ENCODE peak calls at places on chromosomes 12 and 14, in eight cellular contexts. I, V, E, C, F, O, W and R are unnamed samples.

GRCh38 chr12:19712041-19712440 is 272.7 kb downstream of the AEBP2 start:
- DNase-seq in W (no peak), O (no peak), I (no peak), V (no peak), E (no peak), F (no peak), C (peak; percentile 4), R (no peak)

GRCh38 chr14:99793213-99794155 is at the start of gene EML1:
- DNase-seq in W (peak; percentile 70), E (peak; percentile 71), I (peak; percentile 56), O (peak; percentile 52), C (peak; percentile 59), F (peak; percentile 77), V (no peak), R (peak; percentile 100)

GRCh38 chr12:13099066-13099909 is 4.2 kb downstream of the GSG1 start:
- DNase-seq in W (no peak), O (peak; percentile 58), I (no peak), F (no peak), C (no peak), E (no peak), V (peak; percentile 67), R (no peak)

GRCh38 chr12:117403586-117404139 is 42.2 kb upstream of the NOS1 start:
- DNase-seq in V (no peak), C (no peak), E (no peak), I (no peak), O (no peak), F (no peak), W (no peak), R (no peak)

GRCh38 chr14:77241955-77242354 is 29.1 kb downstream of the NGB start:
- DNase-seq in W (no peak), O (no peak), E (no peak), I (no peak), C (no peak), F (no peak), V (no peak), R (peak; percentile 64)

GRCh38 chr12:11174022-11174421 is 3.0 kb downstream of the SMIM10L1 start:
- DNase-seq in W (no peak), E (no peak), F (no peak), I (no peak), O (no peak), C (no peak), V (no peak), R (no peak)

GRCh38 chr14:70156602-70157001 is 32.1 kb downstream of the SLC8A3 start:
- DNase-seq in I (no peak), W (no peak), F (no peak), O (no peak), V (no peak), E (no peak), C (no peak), R (no peak)

GRCh38 chr12:96503971-96504370 is 14.6 kb downstream of the CFAP54 start:
- DNase-seq in W (no peak), I (no peak), V (no peak), F (no peak), O (no peak), C (no peak), E (no peak), R (no peak)

GRCh38 chr12:19507823-19508222 is 68.5 kb downstream of the AEBP2 start:
- DNase-seq in W (no peak), E (no peak), F (no peak), O (no peak), C (peak; percentile 19), I (no peak), V (no peak), R (no peak)

GRCh38 chr12:47193066-47193465 is 113.3 kb upstream of the AMIGO2 start:
- DNase-seq in C (no peak), E (no peak), I (no peak), V (no peak), O (no peak), F (no peak), W (no peak), R (no peak)

GRCh38 chr12:85448031-85448430 is 168.0 kb downstream of the ALX1 start:
- DNase-seq in I (no peak), E (no peak), O (no peak), V (no peak), F (no peak), W (no peak), C (no peak), R (no peak)

GRCh38 chr12:65699251-65699650 is 125.0 kb upstream of the HMGA2 start:
- DNase-seq in V (no peak), W (no peak), I (no peak), O (no peak), F (no peak), E (no peak), C (peak; percentile 41), R (no peak)

GRCh38 chr14:22319526-22320352 is 269.3 kb downstream of the DAD1 start:
- DNase-seq in E (peak; percentile 61), C (no peak), O (peak; percentile 30), V (peak; percentile 48), I (no peak), F (peak; percentile 13), W (peak; percentile 10), R (peak; percentile 42)

GRCh38 chr14:54877703-54878021 is 25.0 kb downstream of the GCH1 start:
- DNase-seq in I (no peak), E (no peak), V (no peak), F (no peak), C (no peak), O (no peak), W (no peak), R (no peak)

GRCh38 chr12:115700896-115701465 is 576.5 kb downstream of the MED13L start:
- DNase-seq in O (no peak), F (no peak), I (no peak), C (no peak), W (no peak), E (no peak), V (no peak), R (no peak)

GRCh38 chr14:81219821-81220487 is 805 bp downstream of the GTF2A1 start:
- DNase-seq in C (no peak), F (peak; percentile 12), V (no peak), E (peak; percentile 37), O (peak; percentile 37), I (peak; percentile 17), W (peak; percentile 61), R (peak; percentile 27)

GRCh38 chr12:1808036-1808797 is 12.1 kb upstream of the LRTM2 start:
- DNase-seq in F (no peak), E (no peak), W (no peak), C (no peak), O (no peak), I (no peak), V (no peak), R (no peak)

GRCh38 chr14:55944757-55945156 is 173.5 kb upstream of the PELI2 start:
- DNase-seq in E (no peak), V (no peak), W (no peak), I (no peak), C (no peak), F (no peak), O (no peak), R (no peak)

GRCh38 chr12:49827351-49828099 is 688 bp downstream of the NCKAP5L start:
- DNase-seq in W (peak; percentile 30), V (peak; percentile 60), C (no peak), E (peak; percentile 54), F (peak; percentile 40), I (no peak), O (no peak), R (peak; percentile 91)

GRCh38 chr14:49702725-49703124 is 9.8 kb downstream of the KLHDC1 start:
- DNase-seq in E (no peak), V (no peak), O (no peak), F (no peak), I (no peak), C (no peak), W (no peak), R (no peak)

GRCh38 chr14:102490456-102490855 is 19.1 kb downstream of the ANKRD9 start:
- DNase-seq in F (no peak), V (no peak), O (no peak), C (no peak), W (no peak), E (no peak), I (no peak), R (no peak)

GRCh38 chr14:101887219-101887618 is 77.2 kb upstream of the DYNC1H1 start:
- DNase-seq in I (no peak), W (no peak), C (no peak), F (no peak), O (no peak), E (no peak), V (no peak), R (no peak)

GRCh38 chr12:107111314-107111713 is 18.0 kb upstream of the CRY1 start:
- DNase-seq in E (no peak), V (no peak), W (no peak), C (no peak), I (no peak), F (no peak), O (no peak), R (no peak)

GRCh38 chr12:26471560-26471959 is 276.2 kb downstream of the SSPN start:
- DNase-seq in V (no peak), F (no peak), O (peak; percentile 26), W (no peak), I (no peak), E (no peak), C (peak; percentile 17), R (no peak)

GRCh38 chr12:124767075-124767821 is 96.4 kb downstream of the SCARB1 start:
- DNase-seq in I (peak; percentile 76), O (peak; percentile 85), E (peak; percentile 82), C (no peak), F (peak; percentile 38), W (peak; percentile 65), V (no peak), R (peak; percentile 95)

GRCh38 chr12:93879476-93880376 is 202.6 kb downstream of the CRADD start:
- DNase-seq in V (no peak), I (no peak), C (peak; percentile 75), O (no peak), F (no peak), W (peak; percentile 51), E (peak; percentile 6), R (no peak)

GRCh38 chr12:62533755-62534107 is 67.1 kb downstream of the MON2 start:
- DNase-seq in F (no peak), I (no peak), W (no peak), E (no peak), C (no peak), O (no peak), V (no peak), R (no peak)

GRCh38 chr14:50530358-50530757 is 2.0 kb downstream of the MAP4K5 start:
- DNase-seq in F (no peak), E (no peak), V (peak; percentile 65), O (no peak), C (no peak), W (no peak), I (no peak), R (no peak)

GRCh38 chr12:108972226-108972757 is 48.6 kb downstream of the SVOP start:
- DNase-seq in E (no peak), V (no peak), F (no peak), C (no peak), O (no peak), W (no peak), I (no peak), R (no peak)

GRCh38 chr14:100375963-100376735 is 53.0 kb downstream of the SLC25A47 start:
- DNase-seq in C (peak; percentile 92), I (peak; percentile 91), O (peak; percentile 93), W (peak; percentile 97), V (peak; percentile 80), E (peak; percentile 92), F (peak; percentile 88), R (peak; percentile 94)